ENCODE peak calls at places on chromosomes 16 and 17, in nine cellular contexts. V, O, S, A, X, N, I, J and B are unnamed samples.

GRCh38 chr17:47413872-47414271 is 90.1 kb downstream of the EFCAB13 start:
- DNase-seq in V (no peak), O (no peak), S (no peak), A (no peak), X (no peak), N (no peak), I (no peak), J (peak), B (no peak)

GRCh38 chr16:48907906-48908634 is 298.1 kb upstream of the N4BP1 start:
- DNase-seq in V (no peak), O (no peak), S (no peak), A (no peak), X (no peak), N (no peak), I (no peak), J (no peak), B (no peak)

GRCh38 chr16:27189335-27189972 is 13.9 kb upstream of the KDM8 start:
- DNase-seq in V (no peak), O (peak), S (peak), A (no peak), X (no peak), N (no peak), I (no peak), J (no peak), B (no peak)

GRCh38 chr17:9363440-9364350 is 211.9 kb downstream of the STX8 start:
- DNase-seq in V (no peak), O (no peak), S (no peak), A (no peak), X (no peak), N (no peak), I (no peak), J (peak), B (no peak)

GRCh38 chr17:62778990-62779681 is 29.0 kb downstream of the MARCHF10 start:
- DNase-seq in V (no peak), O (peak), S (no peak), A (peak), X (peak), N (peak), I (peak), J (peak), B (peak)

GRCh38 chr16:54628796-54629625 is 301.7 kb upstream of the IRX5 start:
- DNase-seq in V (no peak), O (peak), S (peak), A (no peak), X (no peak), N (no peak), I (no peak), J (no peak), B (no peak)

GRCh38 chr17:79706931-79707382 is 23.8 kb upstream of the ENPP7 start:
- DNase-seq in V (no peak), O (no peak), S (no peak), A (no peak), X (no peak), N (peak), I (no peak), J (no peak), B (peak)

GRCh38 chr16:22325598-22326368 is 28.6 kb downstream of the POLR3E start:
- DNase-seq in V (no peak), O (no peak), S (no peak), A (no peak), X (no peak), N (no peak), I (no peak), J (no peak), B (no peak)

GRCh38 chr17:60231234-60231633 is 81.5 kb downstream of the CA4 start:
- DNase-seq in V (no peak), O (no peak), S (no peak), A (no peak), X (peak), N (no peak), I (no peak), J (no peak), B (no peak)

GRCh38 chr17:74851612-74852236 is 8.0 kb downstream of the GRIN2C start:
- DNase-seq in V (no peak), O (no peak), S (no peak), A (no peak), X (no peak), N (no peak), I (no peak), J (no peak), B (no peak)

GRCh38 chr16:76511203-76511602 is 234.0 kb downstream of the CNTNAP4 start:
- DNase-seq in V (no peak), O (no peak), S (no peak), A (no peak), X (no peak), N (no peak), I (no peak), J (no peak), B (no peak)

GRCh38 chr17:21013983-21014382 is 28.8 kb downstream of the USP22 start:
- DNase-seq in V (no peak), O (no peak), S (no peak), A (no peak), X (no peak), N (no peak), I (no peak), J (no peak), B (no peak)

GRCh38 chr17:66290097-66290722 is 12.2 kb upstream of the PRKCA start:
- DNase-seq in V (no peak), O (no peak), S (no peak), A (no peak), X (no peak), N (no peak), I (no peak), J (no peak), B (no peak)

GRCh38 chr17:78458739-78459335 is 80.4 kb downstream of the PGS1 start:
- DNase-seq in V (no peak), O (no peak), S (no peak), A (no peak), X (no peak), N (no peak), I (no peak), J (no peak), B (no peak)

GRCh38 chr17:40551091-40551873 is 14.0 kb downstream of the CCR7 start:
- DNase-seq in V (no peak), O (peak), S (peak), A (peak), X (peak), N (peak), I (peak), J (no peak), B (peak)

GRCh38 chr17:70582777-70583176 is 413.4 kb downstream of the KCNJ2 start:
- DNase-seq in V (no peak), O (no peak), S (no peak), A (no peak), X (no peak), N (no peak), I (no peak), J (no peak), B (no peak)

GRCh38 chr17:39094607-39095308 is 56.7 kb downstream of the PLXDC1 start:
- DNase-seq in V (no peak), O (no peak), S (no peak), A (no peak), X (no peak), N (no peak), I (no peak), J (no peak), B (no peak)

GRCh38 chr17:27203241-27203640 is 90.7 kb upstream of the WSB1 start:
- DNase-seq in V (no peak), O (no peak), S (no peak), A (no peak), X (no peak), N (no peak), I (no peak), J (no peak), B (no peak)

GRCh38 chr16:85522842-85523601 is 90.1 kb upstream of the GSE1 start:
- DNase-seq in V (no peak), O (peak), S (no peak), A (no peak), X (no peak), N (no peak), I (no peak), J (peak), B (peak)

GRCh38 chr17:29176500-29177351 is 3.5 kb downstream of the MYO18A start:
- DNase-seq in V (peak), O (peak), S (peak), A (no peak), X (peak), N (peak), I (no peak), J (peak), B (peak)

GRCh38 chr16:75207831-75208230 is 870 bp upstream of the CTRB2 start:
- DNase-seq in V (no peak), O (no peak), S (no peak), A (no peak), X (no peak), N (no peak), I (no peak), J (no peak), B (no peak)

GRCh38 chr16:22274916-22275315 is 22.3 kb upstream of the POLR3E start:
- DNase-seq in V (no peak), O (no peak), S (no peak), A (no peak), X (no peak), N (no peak), I (no peak), J (no peak), B (no peak)

GRCh38 chr17:29619251-29619650 is 3.5 kb downstream of the CORO6 start:
- DNase-seq in V (no peak), O (no peak), S (no peak), A (no peak), X (no peak), N (no peak), I (no peak), J (no peak), B (no peak)

GRCh38 chr17:19642373-19642893 is 6.1 kb upstream of the ALDH3A2 start:
- DNase-seq in V (no peak), O (no peak), S (no peak), A (no peak), X (no peak), N (no peak), I (no peak), J (no peak), B (no peak)

GRCh38 chr17:79952265-79952877 is 83.3 kb downstream of the TBC1D16 start:
- DNase-seq in V (no peak), O (no peak), S (peak), A (peak), X (no peak), N (peak), I (peak), J (no peak), B (no peak)

GRCh38 chr16:57533366-57533617 is 3.1 kb downstream of the CCDC102A start:
- DNase-seq in V (no peak), O (no peak), S (peak), A (no peak), X (no peak), N (no peak), I (peak), J (no peak), B (peak)

GRCh38 chr17:35094902-35095301 is 24.8 kb downstream of the RAD51D start:
- DNase-seq in V (no peak), O (no peak), S (no peak), A (no peak), X (no peak), N (no peak), I (no peak), J (peak), B (no peak)

GRCh38 chr17:7650509-7651096 is at the start of gene ATP1B2:
- DNase-seq in V (peak), O (peak), S (peak), A (peak), X (peak), N (peak), I (no peak), J (no peak), B (peak)
- TF ChIP-seq POLR2A in V (no peak), O (no peak), S (no peak), A (no peak), X (no peak), N (no peak), I (no peak), J (no peak), B (no peak)

GRCh38 chr17:82703935-82704865 is 5.7 kb upstream of the RAB40B start:
- DNase-seq in V (no peak), O (peak), S (no peak), A (no peak), X (no peak), N (no peak), I (peak), J (no peak), B (no peak)

GRCh38 chr17:82702161-82702932 is 3.8 kb upstream of the RAB40B start:
- DNase-seq in V (no peak), O (no peak), S (no peak), A (no peak), X (no peak), N (no peak), I (peak), J (no peak), B (no peak)

GRCh38 chr17:82705756-82706155 is 7.3 kb upstream of the RAB40B start:
- DNase-seq in V (no peak), O (no peak), S (no peak), A (no peak), X (no peak), N (no peak), I (no peak), J (no peak), B (no peak)

GRCh38 chr17:82704886-82705285 is 6.4 kb upstream of the RAB40B start:
- DNase-seq in V (no peak), O (no peak), S (no peak), A (no peak), X (no peak), N (no peak), I (no peak), J (no peak), B (no peak)

DNA sequence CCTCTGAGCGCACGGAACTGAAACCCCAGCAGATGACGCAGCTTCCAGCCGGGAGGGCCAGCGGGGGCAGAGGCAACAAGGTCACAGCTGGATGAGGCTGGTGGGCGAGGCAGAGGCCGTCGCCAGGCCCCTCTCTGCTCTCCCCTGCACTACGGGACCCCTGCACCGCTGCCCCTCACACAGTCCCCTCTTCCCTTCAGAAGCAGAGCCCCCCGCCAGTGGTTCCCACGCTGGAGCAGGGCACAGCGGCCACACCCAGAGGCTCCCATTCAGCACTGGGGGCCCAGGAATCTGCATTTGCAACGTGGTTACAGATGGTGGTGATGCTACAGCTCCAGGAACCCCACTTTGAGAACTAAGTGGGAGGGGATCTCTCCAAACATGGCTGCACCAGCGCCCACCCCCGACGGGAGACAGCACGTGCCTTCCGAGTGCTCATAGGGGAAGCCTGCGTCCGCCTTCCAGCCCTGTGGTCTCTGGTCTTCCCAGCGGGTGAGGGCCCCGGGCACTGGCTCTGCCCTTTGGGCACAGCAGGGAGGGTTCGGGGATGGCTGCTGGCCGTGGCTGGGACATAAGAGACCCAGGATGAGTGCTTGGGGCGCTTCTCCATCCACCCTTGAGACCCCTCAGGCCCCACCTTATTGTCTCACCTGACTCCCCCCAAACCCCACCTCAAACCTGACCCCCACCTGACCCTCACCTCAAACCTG is 4.7 kb upstream of the RAB40B start:
- DNase-seq in V (no peak), O (no peak), S (no peak), A (no peak), X (no peak), N (no peak), I (peak), J (no peak), B (no peak)
- TF ChIP-seq POLR2A in V (no peak), O (no peak), S (no peak), A (no peak), X (no peak), N (no peak), I (no peak), J (no peak), B (no peak)

GRCh38 chr17:73256220-73256619 is 5.5 kb downstream of the CPSF4L start:
- DNase-seq in V (no peak), O (no peak), S (no peak), A (no peak), X (no peak), N (no peak), I (peak), J (no peak), B (no peak)
- TF ChIP-seq POLR2A in V (no peak), O (no peak), S (no peak), A (no peak), X (no peak), N (no peak), I (no peak), J (no peak), B (no peak)

GRCh38 chr16:24041834-24042631 is 206.2 kb downstream of the PRKCB start:
- DNase-seq in V (peak), O (peak), S (peak), A (no peak), X (peak), N (no peak), I (no peak), J (peak), B (no peak)

GRCh38 chr16:24035127-24035842 is 199.5 kb downstream of the PRKCB start:
- DNase-seq in V (no peak), O (no peak), S (no peak), A (no peak), X (no peak), N (no peak), I (no peak), J (no peak), B (no peak)

GRCh38 chr16:24036038-24036543 is 200.3 kb downstream of the PRKCB start:
- DNase-seq in V (no peak), O (no peak), S (no peak), A (no peak), X (no peak), N (no peak), I (no peak), J (no peak), B (no peak)

GRCh38 chr16:24037335-24037734 is 201.6 kb downstream of the PRKCB start:
- DNase-seq in V (no peak), O (no peak), S (no peak), A (no peak), X (no peak), N (no peak), I (no peak), J (no peak), B (no peak)

GRCh38 chr16:24036614-24037013 is 200.8 kb downstream of the PRKCB start:
- DNase-seq in V (peak), O (peak), S (peak), A (no peak), X (peak), N (no peak), I (no peak), J (peak), B (no peak)
- TF ChIP-seq POLR2A in V (no peak), O (no peak), S (no peak), A (no peak), X (no peak), N (no peak), I (no peak), J (no peak), B (no peak)

DNA sequence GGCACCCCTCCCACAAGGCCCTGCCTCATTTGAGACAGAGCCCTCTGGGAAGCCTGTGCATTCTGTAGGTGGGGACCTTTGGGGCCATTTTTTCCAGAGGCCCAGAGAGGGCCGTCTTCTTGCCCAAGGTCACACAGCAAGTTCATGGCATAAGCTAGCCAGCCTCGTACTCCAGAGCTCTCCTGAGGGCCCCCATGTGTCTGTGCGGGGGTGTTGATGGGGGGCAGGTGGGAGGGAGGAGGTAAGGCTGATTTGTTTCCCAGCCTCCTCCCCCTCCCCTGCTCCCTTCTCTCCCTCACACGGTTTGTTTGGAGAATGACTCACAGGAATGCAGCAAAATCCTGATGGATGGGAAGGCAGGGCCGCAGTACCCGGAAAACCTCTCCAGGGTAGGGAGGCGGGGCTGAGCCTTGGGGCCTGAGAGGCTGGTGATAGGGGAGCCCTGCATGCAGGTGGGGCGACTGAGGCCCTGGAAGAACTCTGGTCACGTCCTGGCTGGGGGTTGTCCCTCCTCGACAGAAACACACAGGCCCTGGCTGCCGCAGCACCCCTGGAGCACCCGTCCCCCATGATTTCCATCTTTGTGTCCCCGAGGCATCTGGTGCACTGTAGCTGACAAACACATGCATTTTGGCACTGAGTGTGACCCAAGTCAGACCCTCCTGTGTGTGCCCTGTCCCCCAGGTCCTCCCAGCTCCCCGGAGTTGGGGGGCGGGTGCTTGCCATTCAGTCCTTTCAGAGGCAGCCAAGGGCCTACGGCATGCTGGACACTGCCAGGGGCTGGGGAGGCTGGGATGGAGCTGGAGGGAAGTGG is 29.7 kb downstream of the RAI1 start:
- DNase-seq in V (no peak), O (peak), S (peak), A (peak), X (peak), N (peak), I (no peak), J (peak), B (peak)
- TF ChIP-seq POLR2A in V (no peak), O (no peak), S (no peak), A (no peak), X (no peak), N (no peak), I (no peak), J (no peak), B (no peak)

DNA sequence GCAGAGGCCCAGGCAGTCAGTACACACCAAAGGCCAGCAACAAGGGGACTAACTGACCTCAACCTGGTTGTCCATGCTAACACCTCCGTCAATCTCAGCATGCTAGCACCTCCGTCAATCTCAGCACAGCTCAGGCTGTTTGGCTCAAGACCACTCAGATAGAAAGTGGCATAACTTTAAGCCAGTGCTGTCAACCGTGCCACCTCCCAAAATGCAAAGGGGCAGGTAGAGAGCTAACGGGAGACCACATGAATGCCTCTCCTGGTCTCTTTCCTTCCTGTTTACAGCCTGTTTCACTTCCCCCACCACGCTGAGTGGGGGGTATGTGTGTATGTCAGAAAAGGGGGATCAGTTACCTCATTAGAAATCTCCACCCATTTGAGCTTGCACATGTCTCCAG is 3.3 kb downstream of the UBTF start:
- DNase-seq in V (no peak), O (no peak), S (no peak), A (no peak), X (no peak), N (no peak), I (no peak), J (no peak), B (no peak)
- TF ChIP-seq POLR2A in V (no peak), O (no peak), S (no peak), A (no peak), X (no peak), N (no peak), I (no peak), J (no peak), B (no peak)